ENCODE peak calls at places on chromosomes 4 and X, in eight cellular contexts. One of them, this sample, is unnamed.

GRCh38 chrX:152177497-152178269 is 39.3 kb upstream of the MAGEA10 start:
- DNase-seq in nucleus accumbens: no peak
- DNase-seq in fibroblast of mammary gland: peak; percentile 6
- DNase-seq in HuH-7.5: no peak
- DNase-seq in lung: no peak
- DNase-seq in neural progenitor cell: no peak
- DNase-seq in activated CD4-positive, alpha-beta T cell treated with anti-CD3 and anti-CD28 coated beads, Interleukin-2, amount 50 U/mL, for 1 hour: no peak
- DNase-seq in MG63: no peak
- DNase-seq in this sample: peak; percentile 9

GRCh38 chr4:23855912-23856605 is 33.8 kb downstream of the PPARGC1A start:
- DNase-seq in activated CD4-positive, alpha-beta T cell treated with anti-CD3 and anti-CD28 coated beads, Interleukin-2, amount 50 U/mL, for 1 hour: no peak
- DNase-seq in HuH-7.5: no peak
- DNase-seq in neural progenitor cell: no peak
- DNase-seq in lung: no peak
- DNase-seq in nucleus accumbens: no peak
- DNase-seq in MG63: no peak
- DNase-seq in fibroblast of mammary gland: peak; percentile 43
- DNase-seq in this sample: peak; percentile 60

GRCh38 chrX:68634649-68635227 is 12.7 kb upstream of the STARD8 start:
- DNase-seq in neural progenitor cell: no peak
- DNase-seq in lung: no peak
- DNase-seq in fibroblast of mammary gland: no peak
- DNase-seq in HuH-7.5: no peak
- DNase-seq in nucleus accumbens: no peak
- DNase-seq in activated CD4-positive, alpha-beta T cell treated with anti-CD3 and anti-CD28 coated beads, Interleukin-2, amount 50 U/mL, for 1 hour: no peak
- DNase-seq in MG63: no peak
- DNase-seq in this sample: no peak

GRCh38 chr4:186725422-186726149 is 1.9 kb upstream of the FAT1 start:
- DNase-seq in fibroblast of mammary gland: peak; percentile 84
- DNase-seq in neural progenitor cell: peak; percentile 86
- DNase-seq in MG63: peak; percentile 71
- DNase-seq in nucleus accumbens: peak; percentile 42
- DNase-seq in activated CD4-positive, alpha-beta T cell treated with anti-CD3 and anti-CD28 coated beads, Interleukin-2, amount 50 U/mL, for 1 hour: no peak
- DNase-seq in HuH-7.5: peak; percentile 43
- DNase-seq in lung: peak; percentile 74
- DNase-seq in this sample: peak; percentile 80

GRCh38 chr4:157265281-157265680 is 44.8 kb downstream of the GRIA2 start:
- DNase-seq in activated CD4-positive, alpha-beta T cell treated with anti-CD3 and anti-CD28 coated beads, Interleukin-2, amount 50 U/mL, for 1 hour: no peak
- DNase-seq in nucleus accumbens: no peak
- DNase-seq in neural progenitor cell: peak; percentile 37
- DNase-seq in MG63: no peak
- DNase-seq in fibroblast of mammary gland: peak; percentile 53
- DNase-seq in HuH-7.5: no peak
- DNase-seq in lung: no peak
- DNase-seq in this sample: peak; percentile 15

GRCh38 chrX:11435568-11435967 is 142.4 kb downstream of the AMELX start:
- DNase-seq in MG63: peak; percentile 60
- DNase-seq in fibroblast of mammary gland: peak; percentile 92
- DNase-seq in HuH-7.5: no peak
- DNase-seq in nucleus accumbens: no peak
- DNase-seq in activated CD4-positive, alpha-beta T cell treated with anti-CD3 and anti-CD28 coated beads, Interleukin-2, amount 50 U/mL, for 1 hour: no peak
- DNase-seq in neural progenitor cell: no peak
- DNase-seq in lung: no peak
- DNase-seq in this sample: no peak

GRCh38 chr4:6391186-6391851 is 81.1 kb downstream of the PPP2R2C start:
- DNase-seq in MG63: no peak
- DNase-seq in HuH-7.5: no peak
- DNase-seq in nucleus accumbens: no peak
- DNase-seq in activated CD4-positive, alpha-beta T cell treated with anti-CD3 and anti-CD28 coated beads, Interleukin-2, amount 50 U/mL, for 1 hour: no peak
- DNase-seq in fibroblast of mammary gland: no peak
- DNase-seq in lung: no peak
- DNase-seq in neural progenitor cell: no peak
- DNase-seq in this sample: no peak

GRCh38 chr4:98801259-98801725 is 127.6 kb downstream of the EIF4E start:
- DNase-seq in lung: no peak
- DNase-seq in HuH-7.5: no peak
- DNase-seq in MG63: no peak
- DNase-seq in activated CD4-positive, alpha-beta T cell treated with anti-CD3 and anti-CD28 coated beads, Interleukin-2, amount 50 U/mL, for 1 hour: no peak
- DNase-seq in fibroblast of mammary gland: no peak
- DNase-seq in neural progenitor cell: peak; percentile 87
- DNase-seq in nucleus accumbens: no peak
- DNase-seq in this sample: no peak

GRCh38 chr4:3799496-3799895 is 33.3 kb downstream of the ADRA2C start:
- DNase-seq in nucleus accumbens: no peak
- DNase-seq in HuH-7.5: no peak
- DNase-seq in neural progenitor cell: no peak
- DNase-seq in activated CD4-positive, alpha-beta T cell treated with anti-CD3 and anti-CD28 coated beads, Interleukin-2, amount 50 U/mL, for 1 hour: no peak
- DNase-seq in MG63: no peak
- DNase-seq in lung: no peak
- DNase-seq in fibroblast of mammary gland: no peak
- DNase-seq in this sample: no peak

GRCh38 chr4:168803727-168804126 is 206.3 kb downstream of the CBR4 start:
- DNase-seq in HuH-7.5: no peak
- DNase-seq in neural progenitor cell: peak; percentile 55
- DNase-seq in fibroblast of mammary gland: peak; percentile 72
- DNase-seq in lung: no peak
- DNase-seq in activated CD4-positive, alpha-beta T cell treated with anti-CD3 and anti-CD28 coated beads, Interleukin-2, amount 50 U/mL, for 1 hour: no peak
- DNase-seq in nucleus accumbens: no peak
- DNase-seq in MG63: peak; percentile 41
- DNase-seq in this sample: peak; percentile 60

GRCh38 chrX:40479777-40480318 is 100.9 kb upstream of the ATP6AP2 start:
- DNase-seq in fibroblast of mammary gland: peak; percentile 6
- DNase-seq in MG63: peak; percentile 46
- DNase-seq in lung: no peak
- DNase-seq in activated CD4-positive, alpha-beta T cell treated with anti-CD3 and anti-CD28 coated beads, Interleukin-2, amount 50 U/mL, for 1 hour: no peak
- DNase-seq in neural progenitor cell: no peak
- DNase-seq in nucleus accumbens: no peak
- DNase-seq in HuH-7.5: no peak
- DNase-seq in this sample: peak; percentile 18